ENCODE peak calls at places on chromosomes 13 and 19, in four cellular contexts. One of them, this sample, is unnamed.

GRCh38 chr19:35755550-35756371 is 1.1 kb downstream of the HSPB6 start:
- DNase-seq in stimulated activated CD4-positive, alpha-beta T cell treated with anti-CD3 and anti-CD28 coated beads, Interleukin-12 subunit alpha, Interleukin-12 subunit beta, amount 100 ng/mL, for 4 hours: peak
- DNase-seq in colonic mucosa: peak
- DNase-seq in frontal cortex: peak
- DNase-seq in this sample: peak

GRCh38 chr13:27619093-27619705 is 1.1 kb downstream of the LNX2 start:
- DNase-seq in stimulated activated CD4-positive, alpha-beta T cell treated with anti-CD3 and anti-CD28 coated beads, Interleukin-12 subunit alpha, Interleukin-12 subunit beta, amount 100 ng/mL, for 4 hours: no peak
- DNase-seq in frontal cortex: no peak
- DNase-seq in colonic mucosa: peak
- DNase-seq in this sample: no peak

GRCh38 chr19:27966390-27966816 is 1246.5 kb downstream of the UQCRFS1 start:
- DNase-seq in stimulated activated CD4-positive, alpha-beta T cell treated with anti-CD3 and anti-CD28 coated beads, Interleukin-12 subunit alpha, Interleukin-12 subunit beta, amount 100 ng/mL, for 4 hours: no peak
- DNase-seq in frontal cortex: no peak
- DNase-seq in colonic mucosa: no peak
- DNase-seq in this sample: no peak

GRCh38 chr13:112245179-112245724 is 130.9 kb upstream of the SPACA7 start:
- DNase-seq in frontal cortex: no peak
- DNase-seq in stimulated activated CD4-positive, alpha-beta T cell treated with anti-CD3 and anti-CD28 coated beads, Interleukin-12 subunit alpha, Interleukin-12 subunit beta, amount 100 ng/mL, for 4 hours: no peak
- DNase-seq in colonic mucosa: no peak
- DNase-seq in this sample: peak

GRCh38 chr13:84430015-84430414 is 547.7 kb upstream of the SLITRK1 start:
- DNase-seq in colonic mucosa: no peak
- DNase-seq in frontal cortex: no peak
- DNase-seq in stimulated activated CD4-positive, alpha-beta T cell treated with anti-CD3 and anti-CD28 coated beads, Interleukin-12 subunit alpha, Interleukin-12 subunit beta, amount 100 ng/mL, for 4 hours: no peak
- DNase-seq in this sample: no peak

GRCh38 chr13:50225188-50226155 is 210.2 kb downstream of the KCNRG start:
- DNase-seq in stimulated activated CD4-positive, alpha-beta T cell treated with anti-CD3 and anti-CD28 coated beads, Interleukin-12 subunit alpha, Interleukin-12 subunit beta, amount 100 ng/mL, for 4 hours: no peak
- DNase-seq in colonic mucosa: no peak
- DNase-seq in frontal cortex: no peak
- DNase-seq in this sample: no peak

GRCh38 chr19:49983645-49984229 is 22.8 kb upstream of the SIGLEC11 start:
- DNase-seq in colonic mucosa: peak
- DNase-seq in stimulated activated CD4-positive, alpha-beta T cell treated with anti-CD3 and anti-CD28 coated beads, Interleukin-12 subunit alpha, Interleukin-12 subunit beta, amount 100 ng/mL, for 4 hours: peak
- DNase-seq in frontal cortex: no peak
- DNase-seq in this sample: peak

GRCh38 chr19:54480048-54480447 is 7.0 kb upstream of the CDC42EP5 start:
- DNase-seq in colonic mucosa: no peak
- DNase-seq in frontal cortex: no peak
- DNase-seq in stimulated activated CD4-positive, alpha-beta T cell treated with anti-CD3 and anti-CD28 coated beads, Interleukin-12 subunit alpha, Interleukin-12 subunit beta, amount 100 ng/mL, for 4 hours: no peak
- DNase-seq in this sample: no peak

GRCh38 chr13:48775804-48776203 is 122.1 kb downstream of the CYSLTR2 start:
- DNase-seq in stimulated activated CD4-positive, alpha-beta T cell treated with anti-CD3 and anti-CD28 coated beads, Interleukin-12 subunit alpha, Interleukin-12 subunit beta, amount 100 ng/mL, for 4 hours: no peak
- DNase-seq in frontal cortex: no peak
- DNase-seq in colonic mucosa: no peak
- DNase-seq in this sample: no peak

This sample was measured in right atrium auricular region.